ENCODE peak calls at places on chromosomes 4 and X, in seven cellular contexts. X, U, T, I, E, W and A are unnamed samples.

GRCh38 chrX:48814722-48815121 is 11.6 kb upstream of the ERAS start:
- DNase-seq in U (no peak), W (no peak), X (no peak), E (no peak), I (no peak), T (no peak), A (no peak)

GRCh38 chr4:54378461-54378860 is 149.4 kb downstream of the PDGFRA start:
- DNase-seq in T (no peak), X (peak; percentile 22), U (no peak), W (no peak), E (no peak), I (no peak), A (no peak)

GRCh38 chr4:91758487-91758886 is 545.3 kb upstream of the GRID2 start:
- DNase-seq in X (peak; percentile 27), W (no peak), E (no peak), T (no peak), I (no peak), U (no peak), A (no peak)

GRCh38 chrX:39324233-39324632 is 523.0 kb downstream of the MID1IP1 start:
- DNase-seq in W (no peak), U (no peak), E (no peak), T (no peak), X (no peak), I (no peak), A (no peak)

GRCh38 chrX:16712825-16713155 is 321 bp upstream of the CTPS2 start:
- DNase-seq in W (no peak), U (no peak), X (no peak), E (no peak), I (no peak), T (no peak), A (no peak)

GRCh38 chr4:52142816-52143215 is 91.7 kb downstream of the SPATA18 start:
- DNase-seq in T (no peak), U (no peak), I (no peak), E (no peak), W (no peak), X (no peak), A (no peak)

GRCh38 chr4:82043081-82043808 is 330.5 kb downstream of the HNRNPD start:
- DNase-seq in T (no peak), W (no peak), I (peak; percentile 77), U (no peak), E (no peak), X (no peak), A (no peak)

GRCh38 chr4:46372878-46373277 is 17.1 kb downstream of the GABRA2 start:
- DNase-seq in T (no peak), I (no peak), W (no peak), U (no peak), E (no peak), X (no peak), A (no peak)

GRCh38 chr4:76987153-76987562 is 37.6 kb downstream of the SEPTIN11 start:
- DNase-seq in W (peak; percentile 69), I (peak; percentile 50), E (no peak), T (no peak), U (no peak), X (peak; percentile 85), A (no peak)

GRCh38 chr4:152369903-152370296 is 166.0 kb downstream of the FBXW7 start:
- DNase-seq in X (peak; percentile 2), E (no peak), W (no peak), U (no peak), T (no peak), I (no peak), A (no peak)

GRCh38 chrX:133859336-133859735 is 126.1 kb downstream of the GPC3 start:
- DNase-seq in E (no peak), T (no peak), I (no peak), X (no peak), U (no peak), W (no peak), A (peak; percentile 19)

GRCh38 chr4:53711916-53712315 is 120.6 kb upstream of the LNX1 start:
- DNase-seq in W (no peak), T (no peak), X (no peak), I (no peak), E (no peak), U (no peak), A (no peak)

GRCh38 chr4:113383111-113383785 is 333.8 kb downstream of the ANK2 start:
- DNase-seq in E (no peak), X (peak; percentile 78), I (no peak), T (no peak), W (peak; percentile 71), U (no peak), A (no peak)

GRCh38 chr4:185839204-185839712 is 27.3 kb upstream of the SORBS2 start:
- DNase-seq in T (no peak), E (no peak), W (peak; percentile 88), X (peak; percentile 98), U (no peak), I (peak; percentile 98), A (no peak)

GRCh38 chr4:26384380-26385057 is 63.7 kb downstream of the RBPJ start:
- DNase-seq in X (no peak), I (no peak), E (no peak), W (no peak), U (no peak), T (no peak), A (no peak)

GRCh38 chr4:137015759-137016409 is 516.4 kb downstream of the PCDH18 start:
- DNase-seq in T (no peak), W (no peak), I (no peak), X (no peak), E (no peak), U (no peak), A (no peak)

GRCh38 chrX:56995271-56995994 is at the start of gene SPIN3:
- DNase-seq in T (no peak), W (peak; percentile 75), U (peak; percentile 48), E (peak; percentile 16), I (peak; percentile 98), X (peak; percentile 86), A (peak; percentile 77)

GRCh38 chrX:40174594-40175415 is 77.0 kb upstream of the BCOR start:
- DNase-seq in U (no peak), E (no peak), X (peak; percentile 66), I (peak; percentile 64), T (peak; percentile 44), W (peak; percentile 57), A (no peak)

GRCh38 chr4:146158036-146158745 is 17.3 kb upstream of the LSM6 start:
- DNase-seq in T (no peak), E (no peak), U (no peak), I (no peak), X (no peak), W (no peak), A (no peak)

GRCh38 chrX:150365953-150366911 is 3.1 kb downstream of the MAMLD1 start:
- DNase-seq in I (peak; percentile 73), X (peak; percentile 70), E (no peak), W (peak; percentile 52), U (peak; percentile 9), T (no peak), A (no peak)

GRCh38 chrX:107775734-107776511 is at the start of gene TSC22D3:
- DNase-seq in T (peak; percentile 54), I (peak; percentile 84), X (peak; percentile 68), U (peak; percentile 56), W (peak; percentile 71), E (peak; percentile 49), A (peak; percentile 50)

GRCh38 chr4:8830611-8831200 is 40.9 kb downstream of the HMX1 start:
- DNase-seq in E (no peak), I (no peak), T (no peak), U (no peak), W (no peak), X (no peak), A (no peak)

GRCh38 chrX:47562615-47563243 is 1.7 kb downstream of the ARAF start:
- DNase-seq in X (peak; percentile 43), W (peak; percentile 21), I (peak; percentile 73), T (no peak), U (no peak), E (no peak), A (no peak)

GRCh38 chr4:186557061-186557460 is 1.7 kb upstream of the MTNR1A start:
- DNase-seq in T (no peak), I (no peak), U (no peak), W (no peak), E (no peak), X (peak; percentile 20), A (no peak)

GRCh38 chrX:265502-265901 is 15.7 kb upstream of the PLCXD1 start:
- DNase-seq in I (no peak), W (no peak), E (no peak), T (no peak), X (no peak), U (no peak), A (no peak)

GRCh38 chr4:88058295-88058694 is 50.9 kb downstream of the PKD2 start:
- DNase-seq in I (no peak), U (no peak), T (no peak), W (no peak), E (no peak), X (no peak), A (no peak)

GRCh38 chr4:140343303-140343702 is 30.1 kb upstream of the SCOC start:
- DNase-seq in W (no peak), T (no peak), U (no peak), I (no peak), X (no peak), E (no peak), A (no peak)

GRCh38 chr4:122052714-122053113 is 99.4 kb upstream of the BLTP1 start:
- DNase-seq in W (no peak), E (no peak), U (no peak), X (no peak), I (no peak), T (no peak), A (no peak)

GRCh38 chrX:49209434-49210251 is 9.7 kb upstream of the SYP start:
- DNase-seq in X (no peak), I (peak; percentile 71), T (no peak), E (no peak), W (no peak), U (no peak), A (no peak)

GRCh38 chr4:138348055-138348454 is 105.9 kb upstream of the SLC7A11 start:
- DNase-seq in I (no peak), T (no peak), U (no peak), W (no peak), X (peak; percentile 43), E (no peak), A (no peak)

GRCh38 chr4:157014621-157015591 is 43.3 kb upstream of the PDGFC start:
- DNase-seq in T (no peak), W (peak; percentile 60), I (peak; percentile 12), E (no peak), U (no peak), X (peak; percentile 90), A (no peak)

GRCh38 chrX:19888419-19888879 is 1.0 kb upstream of the SH3KBP1 start:
- DNase-seq in U (no peak), E (peak; percentile 16), W (peak; percentile 72), T (peak; percentile 67), X (peak; percentile 78), I (peak; percentile 88), A (peak; percentile 5)

GRCh38 chr4:75547647-75548387 is 8.0 kb upstream of the ODAPH start:
- DNase-seq in X (peak; percentile 45), U (no peak), I (no peak), T (no peak), W (peak; percentile 26), E (no peak), A (no peak)

GRCh38 chrX:1246816-1247215 is 21.8 kb upstream of the CSF2RA start:
- DNase-seq in T (no peak), E (peak; percentile 45), I (peak; percentile 95), X (peak; percentile 45), U (peak; percentile 88), W (peak; percentile 82), A (no peak)

GRCh38 chrX:51336584-51336983 is 4.0 kb downstream of the NUDT10 start:
- DNase-seq in T (peak; percentile 18), X (peak; percentile 29), W (peak; percentile 44), I (peak; percentile 36), E (no peak), U (peak; percentile 40), A (peak; percentile 17)